ENCODE peak calls at places on chromosomes 1 and 21, in seven cellular contexts. S, U, G, P, T, V and I are unnamed samples.
A peak's percentile ranks its signal among the peaks of the same experiment; 100 is the strongest.

GRCh38 chr1:206714331-206715058 is 29.8 kb downstream of the MAPKAPK2 start:
- DNase-seq in S (no peak), U (no peak), G (no peak), P (no peak), T (peak; percentile 81), V (no peak), I (no peak)

GRCh38 chr1:51690285-51690961 is 73.5 kb downstream of the OSBPL9 start:
- DNase-seq in S (no peak), U (peak; percentile 60), G (no peak), P (no peak), T (no peak), V (no peak), I (no peak)

GRCh38 chr1:29575277-29575676 is 339.0 kb downstream of the PTPRU start:
- DNase-seq in S (no peak), U (no peak), G (no peak), P (no peak), T (peak; percentile 11), V (no peak), I (no peak)

GRCh38 chr1:20555025-20555757 is 2.8 kb downstream of the FAM43B start:
- DNase-seq in S (no peak), U (no peak), G (no peak), P (peak; percentile 34), T (no peak), V (no peak), I (no peak)

GRCh38 chr1:85308837-85309350 is 32.5 kb upstream of the BCL10 start:
- DNase-seq in S (no peak), U (no peak), G (no peak), P (no peak), T (no peak), V (no peak), I (no peak)

GRCh38 chr21:42112857-42113256 is 41.7 kb downstream of the UMODL1 start:
- DNase-seq in S (no peak), U (no peak), G (no peak), P (no peak), T (no peak), V (no peak), I (no peak)

GRCh38 chr1:107662976-107663375 is 302.0 kb downstream of the VAV3 start:
- DNase-seq in S (no peak), U (no peak), G (no peak), P (no peak), T (no peak), V (no peak), I (no peak)

GRCh38 chr1:225972344-225973152 is 26.6 kb downstream of the SDE2 start:
- DNase-seq in S (no peak), U (no peak), G (no peak), P (no peak), T (no peak), V (no peak), I (no peak)

GRCh38 chr1:20361805-20362381 is 71.2 kb downstream of the VWA5B1 start:
- DNase-seq in S (no peak), U (no peak), G (no peak), P (peak; percentile 77), T (peak; percentile 42), V (peak; percentile 36), I (peak; percentile 88)

GRCh38 chr1:46622341-46622740 is 5.7 kb upstream of the MOB3C start:
- DNase-seq in S (no peak), U (peak; percentile 30), G (no peak), P (no peak), T (no peak), V (no peak), I (no peak)

GRCh38 chr1:183164350-183164749 is 21.7 kb upstream of the LAMC2 start:
- DNase-seq in S (no peak), U (no peak), G (no peak), P (no peak), T (no peak), V (no peak), I (no peak)

GRCh38 chr1:234361102-234361603 is 12.1 kb upstream of the COA6 start:
- DNase-seq in S (no peak), U (no peak), G (no peak), P (no peak), T (no peak), V (no peak), I (no peak)

GRCh38 chr1:162678439-162678838 is 46.2 kb downstream of the DDR2 start:
- DNase-seq in S (no peak), U (no peak), G (no peak), P (no peak), T (peak; percentile 66), V (no peak), I (no peak)

GRCh38 chr1:232223309-232223708 is 406.6 kb downstream of the SIPA1L2 start:
- DNase-seq in S (no peak), U (no peak), G (no peak), P (no peak), T (no peak), V (no peak), I (no peak)

GRCh38 chr1:231883382-231883781 is 256.8 kb downstream of the DISC1 start:
- DNase-seq in S (no peak), U (no peak), G (no peak), P (no peak), T (no peak), V (no peak), I (no peak)

GRCh38 chr1:153968000-153968363 is 280 bp downstream of the CREB3L4 start:
- DNase-seq in S (no peak), U (no peak), G (no peak), P (no peak), T (peak; percentile 47), V (no peak), I (no peak)

GRCh38 chr1:145858937-145859490 is at the start of gene PIAS3:
- DNase-seq in S (peak; percentile 95), U (peak; percentile 80), G (peak; percentile 96), P (peak; percentile 89), T (peak; percentile 94), V (peak; percentile 87), I (peak; percentile 97)

GRCh38 chr1:41241748-41242644 is at the start of gene SCMH1:
- DNase-seq in S (peak; percentile 76), U (no peak), G (peak; percentile 69), P (no peak), T (peak; percentile 21), V (peak; percentile 39), I (peak; percentile 52)

GRCh38 chr1:47388548-47389238 is 27.4 kb upstream of the FOXE3 start:
- DNase-seq in S (no peak), U (peak; percentile 43), G (peak; percentile 34), P (peak; percentile 7), T (peak; percentile 52), V (peak; percentile 50), I (peak; percentile 34)

GRCh38 chr1:171345536-171345935 is 31.6 kb downstream of the FMO4 start:
- DNase-seq in S (no peak), U (no peak), G (no peak), P (no peak), T (no peak), V (no peak), I (no peak)

GRCh38 chr1:24102966-24103365 is 9.0 kb downstream of the MYOM3 start:
- DNase-seq in S (no peak), U (no peak), G (no peak), P (no peak), T (no peak), V (no peak), I (no peak)

GRCh38 chr1:47189844-47190562 is at the start of gene PDZK1IP1:
- DNase-seq in S (peak; percentile 62), U (no peak), G (no peak), P (no peak), T (peak; percentile 93), V (no peak), I (no peak)

GRCh38 chr1:40132383-40133121 is 28.6 kb upstream of the RLF start:
- DNase-seq in S (no peak), U (no peak), G (no peak), P (no peak), T (no peak), V (no peak), I (no peak)